ENCODE peak calls at places on chromosomes 6 and 20, in four cellular contexts. X, S, K and G are unnamed samples.

GRCh38 chr20:59771506-59772372 is 161.7 kb downstream of the SYCP2 start:
- DNase-seq in X (peak), K (no peak), S (no peak), G (no peak)

GRCh38 chr6:16337280-16337975 is 99.0 kb downstream of the GMPR start:
- DNase-seq in X (no peak), K (no peak), S (peak), G (peak)

GRCh38 chr6:162684961-162685360 is 42.6 kb downstream of the PRKN start:
- DNase-seq in X (no peak), K (no peak), S (no peak), G (no peak)

GRCh38 chr6:166540631-166541331 is 45.7 kb downstream of the RAMACL start:
- DNase-seq in S (no peak), K (no peak), X (no peak), G (no peak)

GRCh38 chr6:50823130-50823920 is 4.7 kb downstream of the TFAP2B start:
- DNase-seq in X (no peak), S (no peak), K (no peak), G (no peak)

GRCh38 chr20:1440024-1440423 is 26.6 kb downstream of the NSFL1C start:
- DNase-seq in K (no peak), S (no peak), X (peak), G (peak)

GRCh38 chr6:141667580-141668309 is 465.0 kb upstream of the GJE1 start:
- DNase-seq in X (no peak), S (no peak), K (no peak), G (peak)

GRCh38 chr6:56693246-56693607 is 50.5 kb upstream of the DST start:
- DNase-seq in X (peak), S (peak), K (no peak), G (peak)

GRCh38 chr20:25178563-25179438 is 16.7 kb upstream of the ENTPD6 start:
- DNase-seq in X (peak), S (peak), K (peak), G (peak)

GRCh38 chr6:9543649-9544048 is 871.2 kb downstream of the TFAP2A start:
- DNase-seq in K (no peak), S (no peak), X (no peak), G (no peak)

GRCh38 chr6:140850438-140850837 is 1282.3 kb upstream of the GJE1 start:
- DNase-seq in S (peak), X (peak), K (no peak), G (peak)

GRCh38 chr6:75377386-75377785 is 92.8 kb upstream of the TMEM30A start:
- DNase-seq in X (no peak), K (no peak), S (no peak), G (no peak)

GRCh38 chr6:33297956-33298772 is 578 bp downstream of the RGL2 start:
- DNase-seq in K (peak), S (peak), X (peak), G (peak)

GRCh38 chr20:61589055-61589385 is 337.0 kb downstream of the CDH4 start:
- DNase-seq in S (peak), K (no peak), X (peak), G (peak)

GRCh38 chr6:52570291-52570700 is 6.6 kb downstream of the TRAM2 start:
- DNase-seq in K (no peak), S (no peak), X (no peak), G (peak)

GRCh38 chr6:41770381-41771057 is 9.2 kb downstream of the FRS3 start:
- DNase-seq in K (no peak), X (no peak), S (no peak), G (no peak)

GRCh38 chr6:15447546-15448232 is 201.8 kb downstream of the JARID2 start:
- DNase-seq in K (no peak), X (no peak), S (no peak), G (no peak)

GRCh38 chr6:122376246-122376645 is 23.2 kb upstream of the HSF2 start:
- DNase-seq in X (no peak), K (no peak), S (no peak), G (no peak)

GRCh38 chr6:122374307-122374706 is 25.1 kb upstream of the HSF2 start:
- DNase-seq in X (no peak), S (no peak), K (no peak), G (no peak)

GRCh38 chr6:122372647-122373046 is 26.8 kb upstream of the HSF2 start:
- DNase-seq in X (no peak), K (no peak), S (no peak), G (no peak)
- TF ChIP-seq CTCF in X (peak), K (no peak), S (no peak), G (peak)

DNA sequence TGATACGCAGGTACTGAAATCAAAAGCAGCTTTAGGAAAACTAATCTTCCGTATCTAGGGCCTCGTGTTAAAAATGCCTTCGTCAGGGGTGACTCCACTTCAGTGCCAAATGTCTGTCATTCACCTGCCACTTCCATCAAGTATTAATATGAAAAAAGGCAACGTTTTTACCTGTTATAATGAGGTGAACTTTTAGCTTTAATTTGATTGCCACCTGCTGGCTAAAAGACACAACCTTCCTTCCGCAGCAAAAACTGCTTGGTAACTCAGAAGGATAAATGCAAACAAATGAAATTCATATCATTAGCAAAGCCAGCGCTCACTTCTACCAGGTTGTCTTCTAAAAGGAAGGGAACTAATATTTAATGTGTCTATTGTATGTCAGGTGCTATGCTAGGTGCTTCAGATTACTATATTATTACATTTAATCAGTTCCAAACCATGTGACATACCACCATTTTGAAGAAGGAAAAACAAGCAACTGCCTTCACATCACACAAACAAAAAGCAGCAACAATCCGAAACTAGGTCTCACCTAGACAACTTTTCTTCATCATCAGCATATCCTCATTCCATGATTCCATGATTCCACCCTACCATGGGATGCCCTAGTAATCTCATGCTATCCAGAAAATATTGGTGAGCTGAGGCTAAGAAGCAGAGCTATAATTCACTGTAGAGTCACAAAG is 20.6 kb upstream of the ARHGAP18 start:
- DNase-seq in K (no peak), S (no peak), X (peak), G (peak)
- TF ChIP-seq CTCF in K (peak), S (peak), X (peak), G (peak)

GRCh38 chr20:48189177-48189576 is 403.9 kb upstream of the SULF2 start:
- DNase-seq in X (peak), K (no peak), S (no peak), G (no peak)
- TF ChIP-seq CTCF in X (peak), K (peak), S (peak), G (no peak)

GRCh38 chr20:37077009-37077408 is 18.8 kb downstream of the RBL1 start:
- DNase-seq in K (no peak), S (no peak), X (no peak), G (no peak)

GRCh38 chr20:37075932-37076685 is 19.7 kb downstream of the RBL1 start:
- DNase-seq in S (no peak), K (no peak), X (peak), G (no peak)

DNA sequence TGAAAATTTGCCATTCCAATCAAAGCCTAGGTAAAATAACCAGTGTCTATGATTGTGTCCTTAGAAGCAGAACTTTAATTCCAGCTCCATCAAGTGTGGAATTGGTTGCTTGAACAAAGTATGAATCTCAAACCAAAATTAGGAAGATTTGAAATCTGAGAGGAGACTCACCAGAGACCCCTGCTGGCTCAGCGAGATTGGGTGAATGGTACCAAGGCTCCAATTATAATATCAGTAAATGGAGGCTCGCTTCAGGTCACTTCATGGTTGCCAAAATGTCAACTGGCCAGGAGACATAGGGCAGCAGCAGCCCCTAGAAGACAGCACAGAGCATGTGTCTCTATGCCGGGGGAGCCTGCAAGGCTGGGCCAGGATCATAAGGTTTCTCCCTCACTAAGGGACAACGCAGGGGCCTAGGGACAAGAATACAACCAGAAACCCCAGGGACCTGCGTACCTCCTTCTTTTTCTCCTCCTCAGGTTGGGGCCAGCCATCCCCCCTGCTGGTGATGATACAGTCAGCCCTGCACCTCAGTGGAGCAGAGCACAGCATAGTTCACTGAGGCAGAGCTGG is 14.0 kb downstream of the RBL1 start:
- DNase-seq in S (no peak), X (no peak), K (no peak), G (no peak)
- TF ChIP-seq CTCF in S (peak), X (peak), K (peak), G (peak)